ENCODE peak calls at places on chromosomes 2 and 18, in four cellular contexts. K, H, O and G are unnamed samples.
A peak's percentile ranks its signal among the peaks of the same experiment; 100 is the strongest.

GRCh38 chr2:36507408-36507812 is 90.6 kb downstream of the FEZ2 start:
- DNase-seq in K (peak; percentile 45), H (peak; percentile 3), O (peak; percentile 4), G (peak; percentile 19)

GRCh38 chr18:2919600-2919999 is 72.8 kb downstream of the EMILIN2 start:
- DNase-seq in K (no peak), H (no peak), O (no peak), G (no peak)

GRCh38 chr2:119823734-119824334 is 64.1 kb downstream of the PTPN4 start:
- DNase-seq in K (peak; percentile 36), H (no peak), O (no peak), G (no peak)

GRCh38 chr18:67010916-67011315 is 407.0 kb upstream of the CDH19 start:
- DNase-seq in K (no peak), H (no peak), O (no peak), G (no peak)

GRCh38 chr2:169007941-169008340 is 23.2 kb downstream of the ABCB11 start:
- DNase-seq in K (no peak), H (no peak), O (no peak), G (no peak)

GRCh38 chr2:10283106-10284062 is 19.3 kb upstream of the HPCAL1 start:
- DNase-seq in K (peak; percentile 93), H (no peak), O (no peak), G (no peak)

GRCh38 chr2:60998628-60999545 is 18.6 kb upstream of the PEX13 start:
- DNase-seq in K (peak; percentile 27), H (no peak), O (no peak), G (no peak)

GRCh38 chr18:31497711-31498449 is at the start of gene DSG2:
- DNase-seq in K (no peak), H (no peak), O (peak; percentile 4), G (peak; percentile 76)

GRCh38 chr2:234425923-234426603 is 70.8 kb downstream of the ARL4C start:
- DNase-seq in K (no peak), H (peak; percentile 63), O (peak; percentile 42), G (no peak)